ENCODE peak calls at places on chromosomes 13 and 19, in ten cellular contexts. Q is MCF 10A, C is kidney tubule cell, S is fibroblast of mammary gland, Z is COR-L47, X is CD14-positive monocyte, P is GM23338, U is GM06990, T is OCI-LY7, M is ACHN. B is an unnamed sample.

GRCh38 chr13:99022953-99023352 is 45.1 kb upstream of the DOCK9 start:
- DNase-seq in Q (no peak), C (no peak), S (no peak), Z (no peak), X (no peak), P (no peak), U (no peak), T (no peak), M (no peak), B (no peak)

GRCh38 chr19:52226652-52227051 is 36.8 kb downstream of the PPP2R1A start:
- DNase-seq in Q (no peak), C (no peak), S (no peak), Z (no peak), X (no peak), P (no peak), U (no peak), T (no peak), M (no peak), B (no peak)

GRCh38 chr13:19927117-19927734 is 31.3 kb upstream of the ZMYM2 start:
- DNase-seq in Q (peak), C (peak), S (peak), Z (peak), X (no peak), P (peak), U (no peak), T (peak), M (peak), B (peak)

GRCh38 chr19:53432088-53432661 is 391 bp downstream of the ZNF761 start:
- DNase-seq in Q (peak), C (peak), S (peak), Z (no peak), X (no peak), P (peak), U (no peak), T (peak), M (peak), B (no peak)

GRCh38 chr19:294819-295686 is 3.9 kb upstream of the PLPP2 start:
- DNase-seq in Q (peak), C (peak), S (peak), Z (peak), X (no peak), P (peak), U (no peak), T (peak), M (peak), B (no peak)

GRCh38 chr13:44347905-44348304 is 25.7 kb upstream of the SERP2 start:
- DNase-seq in Q (no peak), C (no peak), S (peak), Z (no peak), X (no peak), P (no peak), U (no peak), T (no peak), M (no peak), B (no peak)

GRCh38 chr19:16470541-16470910 is 1.2 kb downstream of the EPS15L1 start:
- DNase-seq in Q (no peak), C (no peak), S (peak), Z (no peak), X (no peak), P (no peak), U (no peak), T (no peak), M (no peak), B (no peak)

GRCh38 chr13:28059214-28059613 is 41.2 kb downstream of the FLT3 start:
- DNase-seq in Q (peak), C (peak), S (peak), Z (peak), X (no peak), P (peak), U (no peak), T (peak), M (peak), B (peak)

GRCh38 chr19:55082023-55082851 is 6.6 kb downstream of the EPS8L1 start:
- DNase-seq in Q (no peak), C (no peak), S (peak), Z (no peak), X (peak), P (peak), U (peak), T (peak), M (no peak), B (no peak)

GRCh38 chr13:22357132-22357531 is 686.3 kb downstream of the FGF9 start:
- DNase-seq in Q (no peak), C (peak), S (peak), Z (no peak), X (no peak), P (no peak), U (no peak), T (no peak), M (no peak), B (peak)

GRCh38 chr19:10271543-10272086 is 695 bp downstream of the ICAM1 start:
- DNase-seq in Q (peak), C (peak), S (no peak), Z (no peak), X (peak), P (no peak), U (peak), T (peak), M (no peak), B (no peak)

GRCh38 chr13:87128006-87128405 is 543.2 kb upstream of the SLITRK5 start:
- DNase-seq in Q (peak), C (peak), S (peak), Z (peak), X (no peak), P (peak), U (no peak), T (no peak), M (no peak), B (no peak)

GRCh38 chr19:56838930-56839664 is 1.4 kb downstream of the PEG3 start:
- DNase-seq in Q (no peak), C (peak), S (peak), Z (no peak), X (peak), P (no peak), U (no peak), T (no peak), M (no peak), B (peak)

GRCh38 chr19:55640043-55640576 is 692 bp upstream of the ZNF580 start:
- DNase-seq in Q (no peak), C (peak), S (peak), Z (peak), X (no peak), P (peak), U (peak), T (peak), M (no peak), B (no peak)

GRCh38 chr19:51386882-51387520 is 773 bp downstream of the LIM2 start:
- DNase-seq in Q (no peak), C (no peak), S (no peak), Z (no peak), X (no peak), P (no peak), U (no peak), T (no peak), M (no peak), B (no peak)

GRCh38 chr13:58024103-58024502 is 392.6 kb downstream of the PCDH17 start:
- DNase-seq in Q (no peak), C (no peak), S (no peak), Z (no peak), X (no peak), P (no peak), U (no peak), T (no peak), M (no peak), B (no peak)

GRCh38 chr19:34172661-34173144 is 399 bp downstream of the LSM14A start:
- DNase-seq in Q (no peak), C (no peak), S (no peak), Z (no peak), X (no peak), P (no peak), U (no peak), T (peak), M (no peak), B (no peak)

GRCh38 chr13:111873676-111874178 is 193.2 kb upstream of the SOX1 start:
- DNase-seq in Q (no peak), C (no peak), S (no peak), Z (no peak), X (no peak), P (no peak), U (no peak), T (no peak), M (no peak), B (no peak)

GRCh38 chr13:85879014-85879413 is 79.8 kb upstream of the SLITRK6 start:
- DNase-seq in Q (peak), C (no peak), S (no peak), Z (peak), X (no peak), P (no peak), U (no peak), T (no peak), M (no peak), B (no peak)

GRCh38 chr13:82501804-82502203 is 1380.5 kb downstream of the SLITRK1 start:
- DNase-seq in Q (no peak), C (no peak), S (no peak), Z (no peak), X (no peak), P (no peak), U (no peak), T (no peak), M (no peak), B (no peak)

GRCh38 chr13:50124536-50125305 is 109.5 kb downstream of the KCNRG start:
- DNase-seq in Q (peak), C (peak), S (peak), Z (no peak), X (peak), P (peak), U (peak), T (peak), M (peak), B (peak)

GRCh38 chr19:42508892-42509444 is 19.3 kb downstream of the CEACAM1 start:
- DNase-seq in Q (no peak), C (no peak), S (no peak), Z (no peak), X (no peak), P (no peak), U (no peak), T (no peak), M (no peak), B (no peak)

GRCh38 chr19:48393559-48394330 is at the start of gene GRIN2D:
- DNase-seq in Q (no peak), C (no peak), S (no peak), Z (peak), X (no peak), P (peak), U (no peak), T (peak), M (peak), B (no peak)